ENCODE peak calls at places on chromosomes 6 and 20, in ten cellular contexts. G, Y, U, E, T, H, K, B, J and L are unnamed samples.
A peak's percentile ranks its signal among the peaks of the same experiment; 100 is the strongest.

GRCh38 chr20:34075647-34076046 is 36.4 kb downstream of the EIF2S2 start:
- DNase-seq in G (no peak), Y (no peak), U (peak; percentile 71), E (no peak), T (no peak), H (no peak), K (no peak), B (no peak), J (no peak), L (no peak)

GRCh38 chr6:44009425-44010321 is 117.6 kb downstream of the MRPL14 start:
- DNase-seq in G (no peak), Y (no peak), U (no peak), E (no peak), T (peak; percentile 63), H (peak; percentile 48), K (peak; percentile 63), B (peak; percentile 44), J (no peak), L (no peak)

GRCh38 chr20:51183443-51183842 is 160.5 kb upstream of the KCNG1 start:
- DNase-seq in G (no peak), Y (no peak), U (no peak), E (no peak), T (no peak), H (no peak), K (no peak), B (no peak), J (no peak), L (peak; percentile 62)

GRCh38 chr20:59999502-59999901 is 41.3 kb downstream of the CDH26 start:
- DNase-seq in G (no peak), Y (no peak), U (no peak), E (no peak), T (no peak), H (no peak), K (no peak), B (no peak), J (no peak), L (no peak)

GRCh38 chr20:38961530-38962043 is 557 bp upstream of the DHX35 start:
- DNase-seq in G (no peak), Y (no peak), U (no peak), E (no peak), T (no peak), H (no peak), K (no peak), B (no peak), J (no peak), L (no peak)

GRCh38 chr6:161116554-161117328 is 125.2 kb downstream of the MAP3K4 start:
- DNase-seq in G (no peak), Y (no peak), U (no peak), E (no peak), T (no peak), H (no peak), K (no peak), B (no peak), J (no peak), L (no peak)

GRCh38 chr20:44288252-44288651 is 22.8 kb downstream of the FITM2 start:
- DNase-seq in G (no peak), Y (no peak), U (no peak), E (no peak), T (no peak), H (no peak), K (no peak), B (no peak), J (no peak), L (no peak)

GRCh38 chr6:159729598-159729997 is 2.3 kb downstream of the WTAP start:
- DNase-seq in G (no peak), Y (peak; percentile 19), U (no peak), E (no peak), T (no peak), H (peak; percentile 28), K (peak; percentile 25), B (peak; percentile 34), J (peak; percentile 16), L (peak; percentile 12)

GRCh38 chr6:84197708-84198107 is 29.7 kb downstream of the CEP162 start:
- DNase-seq in G (no peak), Y (no peak), U (no peak), E (no peak), T (no peak), H (no peak), K (peak; percentile 11), B (no peak), J (no peak), L (no peak)

GRCh38 chr6:142569676-142570075 is 267.9 kb downstream of the ADGRG6 start:
- DNase-seq in G (no peak), Y (no peak), U (no peak), E (no peak), T (no peak), H (peak; percentile 4), K (peak; percentile 22), B (peak; percentile 5), J (no peak), L (peak; percentile 12)

GRCh38 chr6:145841668-145842067 is 27.1 kb upstream of the FBXO30 start:
- DNase-seq in G (no peak), Y (no peak), U (no peak), E (no peak), T (no peak), H (no peak), K (no peak), B (no peak), J (no peak), L (no peak)

GRCh38 chr20:37230200-37230599 is 31.4 kb downstream of the GHRH start:
- DNase-seq in G (no peak), Y (no peak), U (no peak), E (no peak), T (no peak), H (no peak), K (no peak), B (no peak), J (no peak), L (no peak)

GRCh38 chr6:1311400-1312192 is at the start of gene FOXQ1:
- DNase-seq in G (no peak), Y (peak; percentile 40), U (peak; percentile 93), E (no peak), T (peak; percentile 94), H (peak; percentile 43), K (peak; percentile 39), B (peak; percentile 29), J (peak; percentile 76), L (no peak)

GRCh38 chr20:1764136-1765033 is 106.8 kb upstream of the SIRPG start:
- DNase-seq in G (peak; percentile 75), Y (peak; percentile 91), U (peak; percentile 82), E (peak; percentile 47), T (peak; percentile 71), H (peak; percentile 96), K (peak; percentile 81), B (peak; percentile 88), J (peak; percentile 87), L (peak; percentile 82)

GRCh38 chr20:1775117-1775516 is 117.5 kb upstream of the SIRPG start:
- DNase-seq in G (no peak), Y (peak; percentile 60), U (no peak), E (no peak), T (no peak), H (peak; percentile 52), K (peak; percentile 14), B (peak; percentile 65), J (peak; percentile 9), L (peak; percentile 53)

GRCh38 chr20:1773816-1774215 is 116.2 kb upstream of the SIRPG start:
- DNase-seq in G (no peak), Y (no peak), U (no peak), E (no peak), T (no peak), H (no peak), K (no peak), B (no peak), J (no peak), L (no peak)

GRCh38 chr20:1774479-1774878 is 116.9 kb upstream of the SIRPG start:
- DNase-seq in G (no peak), Y (no peak), U (no peak), E (no peak), T (no peak), H (no peak), K (no peak), B (no peak), J (no peak), L (no peak)

GRCh38 chr20:1769491-1769890 is 111.9 kb upstream of the SIRPG start:
- DNase-seq in G (no peak), Y (no peak), U (no peak), E (no peak), T (no peak), H (no peak), K (no peak), B (no peak), J (no peak), L (no peak)
- TF ChIP-seq CTCF in G (no peak), Y (no peak), U (no peak), E (no peak), T (no peak), H (no peak), K (no peak), B (no peak), J (no peak), L (no peak)

DNA sequence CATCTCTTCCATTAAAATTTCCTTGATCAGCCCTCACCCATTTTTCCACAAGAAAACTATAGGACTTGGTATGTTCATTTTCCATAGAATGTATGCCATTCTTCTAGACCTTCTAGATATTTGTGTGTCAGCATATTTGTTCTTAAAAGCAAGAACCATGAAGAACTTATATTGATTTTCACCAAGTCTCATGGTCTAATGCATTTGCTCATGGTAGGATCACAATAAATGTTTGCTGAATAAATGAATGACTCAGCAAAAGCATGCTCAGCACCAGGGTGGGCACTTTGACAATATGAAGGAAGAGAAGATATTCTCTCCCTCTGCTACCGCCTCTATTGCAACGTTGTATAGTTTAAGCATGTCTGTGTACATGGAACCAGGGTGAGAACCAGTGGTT is 805.5 kb upstream of the SLC35B3 start:
- DNase-seq in G (no peak), Y (no peak), U (no peak), E (no peak), T (no peak), H (no peak), K (no peak), B (no peak), J (no peak), L (no peak)
- H3K4me3 ChIP-seq in G (no peak overlapping the region), Y (no peak overlapping the region), U (no peak overlapping the region), E (no peak overlapping the region), T (no peak overlapping the region), H (no peak overlapping the region), K (no peak overlapping the region), B (no peak overlapping the region), J (no peak overlapping the region), L (no peak overlapping the region)

DNA sequence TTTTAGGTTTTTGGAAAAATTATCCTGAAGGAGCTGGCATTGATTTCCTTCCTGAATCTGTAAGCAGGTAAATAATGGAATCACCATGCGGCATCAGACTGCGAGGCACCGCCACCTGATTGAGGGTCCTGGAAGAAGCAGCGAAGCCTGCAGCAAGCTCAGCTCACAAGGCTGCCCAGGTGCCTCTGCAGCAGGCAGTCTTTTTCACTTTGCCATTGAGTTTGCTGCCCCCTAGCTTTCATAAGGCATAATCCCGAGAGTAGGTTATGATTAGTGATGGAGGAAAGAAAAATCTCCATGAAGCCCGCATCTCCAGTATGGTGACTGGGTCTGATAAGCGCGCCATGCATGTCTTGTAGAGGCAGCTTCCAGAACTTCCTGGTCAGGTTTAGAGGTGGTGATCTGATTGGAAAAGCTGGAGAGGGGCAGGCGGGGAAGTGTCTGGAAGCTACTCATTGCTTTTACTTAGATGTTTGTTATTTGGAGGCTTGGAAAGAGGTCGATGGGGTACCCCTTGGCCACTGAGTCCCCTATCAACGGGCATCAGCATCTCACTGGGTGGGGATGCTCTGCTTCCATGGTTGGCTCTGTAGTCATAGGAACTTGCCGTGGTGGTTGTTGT is 26.7 kb downstream of the IYD start:
- DNase-seq in G (peak; percentile 47), Y (peak; percentile 68), U (no peak), E (no peak), T (no peak), H (peak; percentile 65), K (peak; percentile 55), B (peak; percentile 67), J (peak; percentile 56), L (peak; percentile 65)
- TF ChIP-seq CTCF in G (peak; percentile 71), Y (peak; percentile 79), U (peak; percentile 63), E (peak; percentile 81), T (peak; percentile 57), H (peak; percentile 78), K (peak; percentile 77), B (peak; percentile 70), J (peak; percentile 65), L (peak; percentile 79)

GRCh38 chr6:117920493-117920845 is 13.4 kb downstream of the SLC35F1 start:
- DNase-seq in G (no peak), Y (no peak), U (no peak), E (no peak), T (no peak), H (no peak), K (no peak), B (no peak), J (no peak), L (no peak)
- H3K4me3 ChIP-seq in G (peak overlapping the region; percentile 46), Y (peak overlapping the region; percentile 30), U (no peak overlapping the region), E (no peak overlapping the region), T (peak overlapping the region; percentile 46), H (no peak overlapping the region), K (no peak overlapping the region), B (no peak overlapping the region), J (no peak overlapping the region), L (no peak overlapping the region)